ENCODE peak calls at places on chromosomes 5 and 9, in seven cellular contexts. One of them, this sample, is unnamed.

GRCh38 chr5:154370119-154370518 is 75.7 kb upstream of the SAP30L start:
- DNase-seq in NCI-H1105 treated with DMSO at 0.1 percent for 48 hours: no peak
- DNase-seq in naive B cell: no peak
- DNase-seq in A549: no peak
- DNase-seq in activated gamma-delta T cell treated with Interleukin-2 at 50 U/mL for 16 hours: no peak
- DNase-seq in NCI-H345: no peak
- DNase-seq in mucosa of descending colon: no peak
- DNase-seq in this sample: peak; percentile 43

GRCh38 chr5:50675385-50675784 is 8.9 kb downstream of the PARP8 start:
- DNase-seq in NCI-H1105 treated with DMSO at 0.1 percent for 48 hours: no peak
- DNase-seq in naive B cell: no peak
- DNase-seq in A549: no peak
- DNase-seq in activated gamma-delta T cell treated with Interleukin-2 at 50 U/mL for 16 hours: no peak
- DNase-seq in NCI-H345: no peak
- DNase-seq in mucosa of descending colon: no peak
- DNase-seq in this sample: no peak

GRCh38 chr5:109191153-109191558 is 218.6 kb downstream of the PJA2 start:
- DNase-seq in NCI-H1105 treated with DMSO at 0.1 percent for 48 hours: no peak
- DNase-seq in naive B cell: no peak
- DNase-seq in A549: no peak
- DNase-seq in activated gamma-delta T cell treated with Interleukin-2 at 50 U/mL for 16 hours: no peak
- DNase-seq in NCI-H345: no peak
- DNase-seq in mucosa of descending colon: peak; percentile 34
- DNase-seq in this sample: no peak

GRCh38 chr5:1537166-1538154 is 13.7 kb upstream of the LPCAT1 start:
- DNase-seq in NCI-H1105 treated with DMSO at 0.1 percent for 48 hours: no peak
- DNase-seq in naive B cell: no peak
- DNase-seq in A549: no peak
- DNase-seq in activated gamma-delta T cell treated with Interleukin-2 at 50 U/mL for 16 hours: no peak
- DNase-seq in NCI-H345: no peak
- DNase-seq in mucosa of descending colon: no peak
- DNase-seq in this sample: no peak

GRCh38 chr9:82903503-82903902 is 159.4 kb downstream of the RASEF start:
- DNase-seq in NCI-H1105 treated with DMSO at 0.1 percent for 48 hours: no peak
- DNase-seq in naive B cell: no peak
- DNase-seq in A549: peak; percentile 4
- DNase-seq in activated gamma-delta T cell treated with Interleukin-2 at 50 U/mL for 16 hours: no peak
- DNase-seq in NCI-H345: no peak
- DNase-seq in mucosa of descending colon: no peak
- DNase-seq in this sample: no peak

GRCh38 chr9:93525476-93525875 is 50.9 kb upstream of the PHF2 start:
- DNase-seq in NCI-H1105 treated with DMSO at 0.1 percent for 48 hours: no peak
- DNase-seq in naive B cell: no peak
- DNase-seq in A549: no peak
- DNase-seq in activated gamma-delta T cell treated with Interleukin-2 at 50 U/mL for 16 hours: no peak
- DNase-seq in NCI-H345: no peak
- DNase-seq in mucosa of descending colon: no peak
- DNase-seq in this sample: no peak

GRCh38 chr9:94714494-94714893 is 12.0 kb upstream of the AOPEP start:
- DNase-seq in NCI-H1105 treated with DMSO at 0.1 percent for 48 hours: no peak
- DNase-seq in naive B cell: no peak
- DNase-seq in A549: no peak
- DNase-seq in activated gamma-delta T cell treated with Interleukin-2 at 50 U/mL for 16 hours: no peak
- DNase-seq in NCI-H345: no peak
- DNase-seq in mucosa of descending colon: no peak
- DNase-seq in this sample: no peak

GRCh38 chr9:76717611-76718010 is 46.6 kb upstream of the PCA3 start:
- DNase-seq in NCI-H1105 treated with DMSO at 0.1 percent for 48 hours: no peak
- DNase-seq in naive B cell: no peak
- DNase-seq in A549: no peak
- DNase-seq in activated gamma-delta T cell treated with Interleukin-2 at 50 U/mL for 16 hours: no peak
- DNase-seq in NCI-H345: peak; percentile 44
- DNase-seq in mucosa of descending colon: peak; percentile 10
- DNase-seq in this sample: no peak

GRCh38 chr5:61519728-61520277 is 187.7 kb downstream of the ZSWIM6 start:
- DNase-seq in NCI-H1105 treated with DMSO at 0.1 percent for 48 hours: no peak
- DNase-seq in naive B cell: no peak
- DNase-seq in A549: no peak
- DNase-seq in activated gamma-delta T cell treated with Interleukin-2 at 50 U/mL for 16 hours: no peak
- DNase-seq in NCI-H345: no peak
- DNase-seq in mucosa of descending colon: no peak
- DNase-seq in this sample: no peak

GRCh38 chr5:143806568-143806967 is 5.4 kb upstream of the HMHB1 start:
- DNase-seq in NCI-H1105 treated with DMSO at 0.1 percent for 48 hours: no peak
- DNase-seq in naive B cell: no peak
- DNase-seq in A549: no peak
- DNase-seq in activated gamma-delta T cell treated with Interleukin-2 at 50 U/mL for 16 hours: no peak
- DNase-seq in NCI-H345: no peak
- DNase-seq in mucosa of descending colon: no peak
- DNase-seq in this sample: no peak

GRCh38 chr5:106331415-106331814 is 1339.3 kb downstream of the EFNA5 start:
- DNase-seq in NCI-H1105 treated with DMSO at 0.1 percent for 48 hours: no peak
- DNase-seq in naive B cell: no peak
- DNase-seq in A549: no peak
- DNase-seq in activated gamma-delta T cell treated with Interleukin-2 at 50 U/mL for 16 hours: no peak
- DNase-seq in NCI-H345: no peak
- DNase-seq in mucosa of descending colon: no peak
- DNase-seq in this sample: no peak

GRCh38 chr9:76699966-76700365 is 64.3 kb upstream of the PCA3 start:
- DNase-seq in NCI-H1105 treated with DMSO at 0.1 percent for 48 hours: no peak
- DNase-seq in naive B cell: no peak
- DNase-seq in A549: no peak
- DNase-seq in activated gamma-delta T cell treated with Interleukin-2 at 50 U/mL for 16 hours: no peak
- DNase-seq in NCI-H345: no peak
- DNase-seq in mucosa of descending colon: no peak
- DNase-seq in this sample: no peak

GRCh38 chr5:10328323-10328722 is 20.6 kb upstream of the CMBL start:
- DNase-seq in NCI-H1105 treated with DMSO at 0.1 percent for 48 hours: no peak
- DNase-seq in naive B cell: no peak
- DNase-seq in A549: no peak
- DNase-seq in activated gamma-delta T cell treated with Interleukin-2 at 50 U/mL for 16 hours: no peak
- DNase-seq in NCI-H345: no peak
- DNase-seq in mucosa of descending colon: no peak
- DNase-seq in this sample: no peak

GRCh38 chr5:35830587-35830986 is 26.1 kb upstream of the IL7R start:
- DNase-seq in NCI-H1105 treated with DMSO at 0.1 percent for 48 hours: no peak
- DNase-seq in naive B cell: no peak
- DNase-seq in A549: no peak
- DNase-seq in activated gamma-delta T cell treated with Interleukin-2 at 50 U/mL for 16 hours: no peak
- DNase-seq in NCI-H345: no peak
- DNase-seq in mucosa of descending colon: no peak
- DNase-seq in this sample: no peak

GRCh38 chr5:149325894-149326293 is 19.4 kb upstream of the GRPEL2 start:
- DNase-seq in NCI-H1105 treated with DMSO at 0.1 percent for 48 hours: no peak
- DNase-seq in naive B cell: no peak
- DNase-seq in A549: no peak
- DNase-seq in activated gamma-delta T cell treated with Interleukin-2 at 50 U/mL for 16 hours: no peak
- DNase-seq in NCI-H345: no peak
- DNase-seq in mucosa of descending colon: no peak
- DNase-seq in this sample: no peak

GRCh38 chr5:121816164-121816563 is 35.5 kb upstream of the FTMT start:
- DNase-seq in NCI-H1105 treated with DMSO at 0.1 percent for 48 hours: no peak
- DNase-seq in naive B cell: no peak
- DNase-seq in A549: no peak
- DNase-seq in activated gamma-delta T cell treated with Interleukin-2 at 50 U/mL for 16 hours: no peak
- DNase-seq in NCI-H345: no peak
- DNase-seq in mucosa of descending colon: no peak
- DNase-seq in this sample: no peak

GRCh38 chr9:2655411-2655901 is 33.9 kb downstream of the VLDLR start:
- DNase-seq in NCI-H1105 treated with DMSO at 0.1 percent for 48 hours: no peak
- DNase-seq in naive B cell: no peak
- DNase-seq in A549: peak; percentile 9
- DNase-seq in activated gamma-delta T cell treated with Interleukin-2 at 50 U/mL for 16 hours: peak; percentile 18
- DNase-seq in NCI-H345: no peak
- DNase-seq in mucosa of descending colon: no peak
- DNase-seq in this sample: no peak

GRCh38 chr9:17611921-17612320 is 33.1 kb downstream of the SH3GL2 start:
- DNase-seq in NCI-H1105 treated with DMSO at 0.1 percent for 48 hours: no peak
- DNase-seq in naive B cell: no peak
- DNase-seq in A549: no peak
- DNase-seq in activated gamma-delta T cell treated with Interleukin-2 at 50 U/mL for 16 hours: no peak
- DNase-seq in NCI-H345: no peak
- DNase-seq in mucosa of descending colon: no peak
- DNase-seq in this sample: no peak

GRCh38 chr9:126842977-126843799 is 17.3 kb upstream of the ZBTB34 start:
- DNase-seq in NCI-H1105 treated with DMSO at 0.1 percent for 48 hours: no peak
- DNase-seq in naive B cell: no peak
- DNase-seq in A549: no peak
- DNase-seq in activated gamma-delta T cell treated with Interleukin-2 at 50 U/mL for 16 hours: no peak
- DNase-seq in NCI-H345: no peak
- DNase-seq in mucosa of descending colon: no peak
- DNase-seq in this sample: no peak